ENCODE peak calls at places on chromosome 20, in four cellular contexts. C is stimulated activated CD4-positive, alpha-beta T cell treated with anti-CD3 and anti-CD28 coated beads, Interleukin-2, amount 100 ng/mL, for 24 hours; Y is AG08396; H is HCEC 1CT. N is an unnamed sample.

GRCh38 chr20:49889943-49890650 is 25.2 kb downstream of the SPATA2 start:
- DNase-seq in H (no peak), Y (no peak), C (no peak), N (no peak)

GRCh38 chr20:52448513-52448912 is 256.9 kb upstream of the ZFP64 start:
- DNase-seq in C (no peak), H (no peak), Y (no peak), N (no peak)

GRCh38 chr20:11972478-11972877 is 54.8 kb downstream of the BTBD3 start:
- DNase-seq in Y (no peak), H (no peak), C (no peak), N (no peak)

GRCh38 chr20:31707994-31708744 is 14.5 kb downstream of the BCL2L1 start:
- DNase-seq in Y (no peak), C (no peak), H (no peak), N (no peak)

GRCh38 chr20:6590891-6591679 is 176.4 kb upstream of the BMP2 start:
- DNase-seq in H (peak; percentile 74), C (no peak), Y (peak; percentile 46), N (peak; percentile 42)

GRCh38 chr20:50004175-50004574 is 21.4 kb downstream of the SNAI1 start:
- DNase-seq in H (no peak), C (no peak), Y (no peak), N (no peak)

GRCh38 chr20:47008842-47009518 is 114.3 kb downstream of the EYA2 start:
- DNase-seq in H (no peak), Y (no peak), C (no peak), N (no peak)

GRCh38 chr20:49712918-49713778 is 530 bp downstream of the B4GALT5 start:
- DNase-seq in C (peak; percentile 46), Y (peak; percentile 54), H (peak; percentile 27), N (peak; percentile 47)

GRCh38 chr20:1945660-1946059 is 48.2 kb downstream of the PDYN start:
- DNase-seq in C (no peak), Y (no peak), H (no peak), N (no peak)

GRCh38 chr20:11376406-11376805 is 541.3 kb upstream of the BTBD3 start:
- DNase-seq in Y (no peak), H (no peak), C (no peak), N (no peak)

GRCh38 chr20:47224300-47224791 is 132.2 kb downstream of the ZMYND8 start:
- DNase-seq in H (no peak), Y (no peak), C (no peak), N (no peak)

GRCh38 chr20:33753143-33753542 is 21.3 kb downstream of the ZNF341 start:
- DNase-seq in Y (no peak), C (no peak), H (no peak), N (no peak)

GRCh38 chr20:46999821-47000465 is 105.3 kb downstream of the EYA2 start:
- DNase-seq in H (no peak), Y (no peak), C (no peak), N (no peak)